ENCODE peak calls at places on chromosome 2, in five cellular contexts. Z is Peyer's patch, E is GM06990, I is heart left ventricle, G is ascending aorta. V is an unnamed sample.

GRCh38 chr2:170829016-170829415 is 12.3 kb downstream of the GAD1 start:
- DNase-seq in Z (no peak), G (no peak), I (no peak), E (no peak), V (no peak)

GRCh38 chr2:45699032-45699658 is 47.7 kb downstream of the PRKCE start:
- DNase-seq in G (no peak), E (peak), I (no peak), Z (no peak), V (peak)

GRCh38 chr2:169799555-169799954 is 884 bp downstream of the SSB start:
- DNase-seq in E (no peak), G (no peak), Z (no peak), I (no peak), V (peak)

GRCh38 chr2:46306320-46306719 is 9.1 kb downstream of the EPAS1 start:
- DNase-seq in G (no peak), Z (no peak), I (no peak), E (no peak), V (peak)

GRCh38 chr2:25655316-25655715 is 18.1 kb downstream of the DTNB start:
- DNase-seq in E (no peak), I (no peak), Z (no peak), G (no peak), V (no peak)

GRCh38 chr2:37189452-37190153 is 1.1 kb upstream of the SULT6B1 start:
- DNase-seq in I (no peak), Z (no peak), E (no peak), G (no peak), V (peak)

GRCh38 chr2:82636411-82637020 is 1822.6 kb downstream of the SUCLG1 start:
- DNase-seq in I (no peak), E (no peak), G (no peak), Z (no peak), V (peak)

GRCh38 chr2:41826921-41827320 is 220.9 kb upstream of the PKDCC start:
- DNase-seq in Z (no peak), I (no peak), G (no peak), E (no peak), V (no peak)

GRCh38 chr2:584863-585823 is 92.1 kb downstream of the TMEM18 start:
- DNase-seq in Z (peak), E (no peak), G (no peak), I (no peak), V (no peak)

GRCh38 chr2:128606837-128607236 is 288.2 kb upstream of the HS6ST1 start:
- DNase-seq in G (no peak), I (no peak), Z (peak), E (no peak), V (no peak)

GRCh38 chr2:128605931-128606330 is 287.3 kb upstream of the HS6ST1 start:
- DNase-seq in G (no peak), E (no peak), Z (peak), I (no peak), V (no peak)

GRCh38 chr2:128608911-128609880 is 290.5 kb upstream of the HS6ST1 start:
- DNase-seq in G (no peak), Z (peak), E (no peak), I (no peak), V (no peak)

GRCh38 chr2:128607981-128608506 is 289.4 kb upstream of the HS6ST1 start:
- DNase-seq in G (no peak), I (no peak), Z (peak), E (no peak), V (no peak)

DNA sequence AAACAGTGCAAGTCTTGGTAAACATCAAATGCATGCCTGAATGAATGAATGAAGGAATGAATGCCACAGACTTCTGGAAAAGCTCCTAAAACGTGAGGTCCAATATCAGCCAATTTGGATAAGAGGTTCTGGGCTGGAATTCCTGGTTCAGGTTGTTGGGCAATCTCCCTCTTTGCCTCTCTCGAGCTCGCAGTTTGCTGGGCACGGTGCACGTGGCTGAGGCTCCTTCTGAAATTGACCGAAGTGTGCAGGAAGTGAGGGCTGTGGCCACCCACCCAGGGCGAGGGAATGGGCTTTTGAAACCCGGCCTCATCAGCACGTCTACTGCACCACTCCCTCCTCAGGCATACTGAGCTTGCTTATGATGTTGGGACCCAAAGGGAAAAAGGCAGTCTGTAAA is 288.8 kb upstream of the HS6ST1 start:
- DNase-seq in E (no peak), Z (peak), G (no peak), I (no peak), V (no peak)
- H3K4me3 ChIP-seq in E (no peak), Z (no peak), G (peak), I (no peak), V (no peak)

DNA sequence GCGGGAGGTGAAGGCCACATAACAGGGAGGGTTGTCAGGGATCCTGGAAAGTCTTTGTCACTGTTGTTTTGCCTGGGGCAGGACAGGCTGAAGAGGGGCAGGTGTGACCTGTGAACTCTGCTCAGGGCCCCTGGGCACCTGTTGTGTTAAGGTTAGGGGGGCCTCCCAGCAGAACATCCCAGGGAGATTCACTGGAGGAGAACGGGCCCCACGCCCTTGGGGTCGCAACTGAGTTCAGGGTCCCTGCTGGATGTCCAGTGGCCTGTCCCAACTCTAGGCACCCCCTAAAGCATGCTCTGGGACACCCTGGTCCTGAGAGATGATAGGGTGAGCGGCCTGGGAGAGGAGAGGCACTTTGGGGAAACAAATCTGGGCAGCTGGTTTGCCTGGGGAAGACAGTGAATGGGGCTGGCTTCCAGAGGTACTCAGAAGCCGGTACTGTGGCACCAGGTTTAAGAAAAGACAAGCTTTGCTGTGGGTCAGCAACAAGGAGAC is 22.9 kb downstream of the GPR35 start:
- DNase-seq in G (no peak), E (no peak), Z (no peak), I (no peak), V (no peak)
- TF ChIP-seq CTCF in G (no peak), E (no peak), Z (no peak), I (no peak), V (no peak)

GRCh38 chr2:64636105-64636873 is 17.4 kb downstream of the SERTAD2 start:
- DNase-seq in G (no peak), E (peak), I (no peak), Z (peak), V (no peak)
- H3K4me3 ChIP-seq in G (no peak), E (peak), I (no peak), Z (no peak), V (no peak)

GRCh38 chr2:2083113-2083757 is 247.8 kb downstream of the MYT1L start:
- DNase-seq in Z (no peak), G (no peak), E (no peak), I (no peak), V (no peak)
- TF ChIP-seq CTCF in Z (no peak), G (no peak), E (no peak), I (no peak), V (no peak)

GRCh38 chr2:230425377-230425776 is 9.4 kb downstream of the SP100 start:
- DNase-seq in I (no peak), E (no peak), Z (no peak), G (no peak), V (no peak)

GRCh38 chr2:230418341-230419016 is 2.5 kb downstream of the SP100 start:
- DNase-seq in E (no peak), I (peak), Z (peak), G (no peak), V (peak)

GRCh38 chr2:230429513-230429912 is 13.5 kb downstream of the SP100 start:
- DNase-seq in I (no peak), G (no peak), Z (no peak), E (no peak), V (no peak)

GRCh38 chr2:230422149-230422548 is 6.1 kb downstream of the SP100 start:
- DNase-seq in E (no peak), I (no peak), G (no peak), Z (no peak), V (no peak)

DNA sequence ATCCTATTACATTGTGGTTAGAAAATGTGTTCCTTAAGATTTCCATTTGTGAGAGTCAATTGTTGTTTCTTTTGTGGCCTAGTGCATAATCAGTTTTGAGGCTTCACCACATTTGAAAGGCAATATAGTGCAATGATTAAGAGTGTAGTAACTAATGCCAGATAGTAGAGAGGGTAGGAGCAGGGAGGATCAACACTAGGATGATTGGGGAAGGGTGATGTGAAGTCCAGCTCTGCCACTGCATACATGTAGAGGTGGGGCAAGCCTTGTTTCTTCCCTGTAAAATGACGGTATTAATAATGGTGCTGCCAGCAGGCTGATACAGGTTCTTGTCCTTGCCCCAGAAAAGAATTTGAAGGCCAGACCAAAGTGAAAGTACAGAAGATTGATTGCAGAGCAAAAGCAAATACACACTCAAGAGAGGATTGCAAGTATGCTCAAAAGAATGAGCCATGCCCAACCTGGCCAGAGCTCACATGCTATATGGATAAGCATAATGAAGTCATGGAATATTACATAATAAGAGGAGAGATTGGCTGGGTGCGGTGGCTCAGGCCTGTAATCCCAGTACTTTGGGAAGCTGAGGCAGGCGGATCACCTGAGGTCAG is 8.0 kb downstream of the SP100 start:
- DNase-seq in I (no peak), G (no peak), Z (no peak), E (no peak), V (peak)
- H3K4me3 ChIP-seq in I (no peak), G (peak), Z (no peak), E (no peak), V (no peak)

GRCh38 chr2:20062615-20063545 is 11.5 kb upstream of the LAPTM4A start:
- DNase-seq in I (peak), G (peak), Z (no peak), E (no peak), V (peak)
- TF ChIP-seq CTCF in I (no peak), G (no peak), Z (peak), E (no peak), V (no peak)

V was measured in fibroblast of pulmonary artery.